ENCODE peak calls at places on chromosomes 5 and 9, in six cellular contexts. P is H1, N is neuronal stem cell, H is IMR-90, S is H9, U is mesenchymal stem cell. D is an unnamed sample.

GRCh38 chr5:25255128-25255527 is 610.4 kb upstream of the CDH10 start:
- DNase-seq in U (no peak), P (no peak), H (no peak), S (no peak), N (no peak), D (no peak)

GRCh38 chr5:53126514-53126913 is 17.0 kb upstream of the MOCS2 start:
- DNase-seq in S (no peak), N (no peak), H (peak; percentile 81), U (peak; percentile 20), P (no peak), D (no peak)

GRCh38 chr9:69433968-69434367 is 109.0 kb downstream of the ENTREP1 start:
- DNase-seq in U (no peak), H (no peak), S (no peak), N (no peak), P (no peak), D (no peak)

GRCh38 chr5:150659360-150660107 is 1.5 kb upstream of the MYOZ3 start:
- DNase-seq in H (no peak), S (peak; percentile 19), U (no peak), N (no peak), P (no peak), D (no peak)

GRCh38 chr5:36670548-36670947 is 64.1 kb downstream of the SLC1A3 start:
- DNase-seq in S (no peak), P (no peak), U (no peak), N (no peak), H (peak; percentile 39), D (no peak)

GRCh38 chr9:4866239-4866969 is 73.7 kb downstream of the RCL1 start:
- DNase-seq in H (peak; percentile 3), P (no peak), N (no peak), S (no peak), U (no peak), D (peak; percentile 8)

GRCh38 chr5:176793343-176793699 is 17.0 kb upstream of the UNC5A start:
- DNase-seq in P (no peak), S (peak; percentile 74), U (no peak), N (no peak), H (no peak), D (no peak)

GRCh38 chr9:16794871-16795639 is 75.4 kb downstream of the BNC2 start:
- DNase-seq in N (no peak), H (peak; percentile 83), S (no peak), P (no peak), U (peak; percentile 94), D (no peak)

GRCh38 chr9:116605904-116606341 is 81.2 kb upstream of the TRIM32 start:
- DNase-seq in S (no peak), U (no peak), P (no peak), N (no peak), H (no peak), D (no peak)

GRCh38 chr5:139390639-139391569 is 1.2 kb upstream of the MZB1 start:
- DNase-seq in N (no peak), S (no peak), P (no peak), H (no peak), U (no peak), D (no peak)

GRCh38 chr9:83701769-83702168 is 6.0 kb downstream of the UBQLN1 start:
- DNase-seq in N (no peak), P (no peak), H (peak; percentile 54), U (peak; percentile 22), S (no peak), D (no peak)

GRCh38 chr5:96997265-96997859 is 61.5 kb downstream of the LNPEP start:
- DNase-seq in S (no peak), P (no peak), U (peak; percentile 58), H (peak; percentile 63), N (peak; percentile 14), D (no peak)

GRCh38 chr9:124284940-124285441 is 27.2 kb downstream of the NEK6 start:
- DNase-seq in H (peak; percentile 50), N (no peak), S (no peak), P (no peak), U (peak; percentile 69), D (peak; percentile 97)

GRCh38 chr5:121797677-121798518 is 53.8 kb upstream of the FTMT start:
- DNase-seq in U (no peak), H (no peak), P (no peak), N (peak; percentile 54), S (no peak), D (peak; percentile 23)

GRCh38 chr5:108432024-108432423 is 50.1 kb upstream of the FBXL17 start:
- DNase-seq in S (no peak), N (no peak), P (no peak), H (peak; percentile 51), U (peak; percentile 33), D (peak; percentile 28)

GRCh38 chr9:21525174-21525573 is 43.1 kb upstream of the IFNE start:
- DNase-seq in S (no peak), N (no peak), H (no peak), P (no peak), U (no peak), D (no peak)

GRCh38 chr5:101532430-101532829 is 629.3 kb upstream of the ST8SIA4 start:
- DNase-seq in P (no peak), N (no peak), U (no peak), H (peak; percentile 1), S (no peak), D (no peak)

GRCh38 chr5:76813982-76814562 is 4.8 kb upstream of the F2RL1 start:
- DNase-seq in H (peak; percentile 98), N (no peak), U (peak; percentile 95), P (no peak), S (no peak), D (peak; percentile 40)

GRCh38 chr5:178205010-178205748 is 846 bp downstream of the HNRNPAB start:
- DNase-seq in N (peak; percentile 46), P (no peak), H (peak; percentile 62), U (peak; percentile 72), S (peak; percentile 62), D (no peak)

GRCh38 chr9:37424204-37424685 is 1.7 kb downstream of the GRHPR start:
- DNase-seq in N (no peak), U (no peak), P (no peak), H (no peak), S (no peak), D (no peak)

GRCh38 chr9:126702501-126703329 is 89.0 kb downstream of the LMX1B start:
- DNase-seq in H (no peak), U (peak; percentile 25), N (no peak), S (peak; percentile 81), P (no peak), D (no peak)

GRCh38 chr5:321233-321725 is at the start of gene AHRR:
- DNase-seq in S (peak; percentile 71), U (peak; percentile 76), N (peak; percentile 69), H (peak; percentile 53), P (no peak), D (peak; percentile 56)

GRCh38 chr9:110282023-110282766 is 25.9 kb upstream of the TXN start:
- DNase-seq in N (no peak), U (no peak), S (no peak), H (no peak), P (no peak), D (no peak)

GRCh38 chr5:118863345-118863744 is 125.0 kb downstream of the DTWD2 start:
- DNase-seq in P (no peak), S (no peak), N (no peak), U (no peak), H (peak; percentile 61), D (no peak)

GRCh38 chr5:55897206-55897894 is 46.2 kb downstream of the IL31RA start:
- DNase-seq in U (no peak), S (no peak), H (no peak), P (no peak), N (no peak), D (no peak)

GRCh38 chr9:13221741-13222140 is 57.8 kb downstream of the MPDZ start:
- DNase-seq in N (no peak), P (no peak), H (no peak), U (no peak), S (no peak), D (no peak)
- H2BK120ac ChIP-seq in N (no peak overlapping the region), P (no peak overlapping the region), H (no peak overlapping the region), U (no peak overlapping the region), S (no peak overlapping the region), D (no peak overlapping the region)

GRCh38 chr5:94674841-94675382 is 56.4 kb downstream of the SLF1 start:
- DNase-seq in U (peak; percentile 18), S (no peak), N (no peak), P (no peak), H (peak; percentile 28), D (no peak)
- H3K14ac ChIP-seq in U (no peak overlapping the region), S (no peak overlapping the region), N (no peak overlapping the region), P (no peak overlapping the region), H (no peak overlapping the region), D (no peak overlapping the region)

GRCh38 chr9:122216798-122217418 is 11.8 kb downstream of the LHX6 start:
- DNase-seq in H (no peak), U (no peak), N (no peak), S (no peak), P (no peak), D (no peak)

GRCh38 chr9:122219856-122220672 is 8.7 kb downstream of the LHX6 start:
- DNase-seq in U (no peak), P (no peak), S (no peak), H (no peak), N (no peak), D (no peak)

GRCh38 chr9:122218885-122219855 is 9.6 kb downstream of the LHX6 start:
- DNase-seq in S (peak; percentile 59), P (no peak), H (peak; percentile 26), U (no peak), N (no peak), D (no peak)

GRCh38 chr9:122217640-122218039 is 11.1 kb downstream of the LHX6 start:
- DNase-seq in U (no peak), P (no peak), H (no peak), S (no peak), N (no peak), D (no peak)

GRCh38 chr9:122218070-122218884 is 10.5 kb downstream of the LHX6 start:
- DNase-seq in H (no peak), N (no peak), S (no peak), P (no peak), U (no peak), D (no peak)
- H3K4me1 ChIP-seq in H (peaks cover 6% of the 10 kb centered on the region), N (peaks cover 10% of the 10 kb centered on the region), S (peaks cover 4% of the 10 kb centered on the region), P (peaks cover 32% of the 10 kb centered on the region), U (peaks cover 30% of the 10 kb centered on the region), D (peaks cover 10% of the 10 kb centered on the region)

DNA sequence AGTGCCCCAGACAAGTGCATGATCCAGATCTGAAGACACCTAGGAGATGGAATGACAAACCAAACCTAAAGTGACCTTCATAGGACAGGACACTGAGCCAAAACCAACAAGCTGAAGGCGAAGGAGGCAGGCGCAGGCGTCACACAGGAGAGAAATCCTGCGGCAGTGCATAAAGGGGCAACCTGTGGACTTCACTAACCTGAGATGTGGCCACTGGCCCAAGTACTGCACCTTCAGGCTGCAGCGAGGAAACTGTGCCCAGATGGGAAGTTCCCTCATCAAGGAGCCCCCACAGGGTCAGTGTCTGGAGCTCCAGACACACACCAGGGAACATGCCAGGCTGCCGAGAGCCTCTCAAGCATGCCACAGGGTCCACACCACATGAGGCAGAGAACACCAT is 3.7 kb downstream of the IPPK start:
- DNase-seq in H (no peak), N (no peak), U (no peak), P (no peak), S (no peak), D (no peak)
- H2BK120ac ChIP-seq in H (no peak overlapping the region), N (no peak overlapping the region), U (no peak overlapping the region), P (no peak overlapping the region), S (no peak overlapping the region), D (no peak overlapping the region)

D was measured in trophoblast cell.